ENCODE peak calls at places on chromosomes 11 and 22, in ten cellular contexts. One of them, this sample, is unnamed.
A peak's percentile ranks its signal among the peaks of the same experiment; 100 is the strongest.

GRCh38 chr11:134802116-134802515 is 390.1 kb upstream of the B3GAT1 start:
- DNase-seq in tibial artery: no peak
- DNase-seq in colonic mucosa: no peak
- DNase-seq in Panc1: no peak
- DNase-seq in HCT116: no peak
- DNase-seq in breast epithelium: no peak
- DNase-seq in GM23338: no peak
- DNase-seq in left lung: no peak
- DNase-seq in CD8-positive, alpha-beta T cell: no peak
- DNase-seq in cardiac muscle cell: peak; percentile 65
- DNase-seq in this sample: no peak

GRCh38 chr11:83881428-83881827 is 595.3 kb upstream of the CCDC90B start:
- DNase-seq in colonic mucosa: no peak
- DNase-seq in left lung: no peak
- DNase-seq in GM23338: no peak
- DNase-seq in tibial artery: no peak
- DNase-seq in breast epithelium: no peak
- DNase-seq in CD8-positive, alpha-beta T cell: no peak
- DNase-seq in Panc1: no peak
- DNase-seq in cardiac muscle cell: no peak
- DNase-seq in HCT116: no peak
- DNase-seq in this sample: no peak

GRCh38 chr11:88414385-88414861 is 76.9 kb upstream of the CTSC start:
- DNase-seq in GM23338: no peak
- DNase-seq in HCT116: no peak
- DNase-seq in CD8-positive, alpha-beta T cell: no peak
- DNase-seq in colonic mucosa: peak; percentile 47
- DNase-seq in cardiac muscle cell: peak; percentile 78
- DNase-seq in left lung: no peak
- DNase-seq in tibial artery: no peak
- DNase-seq in Panc1: no peak
- DNase-seq in breast epithelium: no peak
- DNase-seq in this sample: no peak

GRCh38 chr11:108803781-108804180 is 138.9 kb downstream of the DDX10 start:
- DNase-seq in Panc1: no peak
- DNase-seq in tibial artery: no peak
- DNase-seq in CD8-positive, alpha-beta T cell: no peak
- DNase-seq in breast epithelium: no peak
- DNase-seq in cardiac muscle cell: no peak
- DNase-seq in HCT116: no peak
- DNase-seq in GM23338: no peak
- DNase-seq in colonic mucosa: no peak
- DNase-seq in left lung: no peak
- DNase-seq in this sample: no peak

GRCh38 chr11:123063396-123064267 is 1.7 kb upstream of the HSPA8 start:
- DNase-seq in breast epithelium: no peak
- DNase-seq in Panc1: no peak
- DNase-seq in cardiac muscle cell: no peak
- DNase-seq in GM23338: peak; percentile 32
- DNase-seq in tibial artery: no peak
- DNase-seq in CD8-positive, alpha-beta T cell: no peak
- DNase-seq in colonic mucosa: peak; percentile 53
- DNase-seq in HCT116: no peak
- DNase-seq in left lung: no peak
- DNase-seq in this sample: peak; percentile 69

GRCh38 chr11:64186205-64187165 is 514 bp downstream of the STIP1 start:
- DNase-seq in colonic mucosa: peak; percentile 60
- DNase-seq in CD8-positive, alpha-beta T cell: no peak
- DNase-seq in tibial artery: no peak
- DNase-seq in HCT116: no peak
- DNase-seq in Panc1: no peak
- DNase-seq in GM23338: peak; percentile 48
- DNase-seq in breast epithelium: no peak
- DNase-seq in left lung: no peak
- DNase-seq in cardiac muscle cell: peak; percentile 28
- DNase-seq in this sample: no peak

GRCh38 chr11:75352417-75353206 is 1.2 kb upstream of the ARRB1 start:
- DNase-seq in tibial artery: peak; percentile 73
- DNase-seq in left lung: peak; percentile 92
- DNase-seq in colonic mucosa: no peak
- DNase-seq in Panc1: no peak
- DNase-seq in cardiac muscle cell: no peak
- DNase-seq in HCT116: no peak
- DNase-seq in GM23338: no peak
- DNase-seq in breast epithelium: no peak
- DNase-seq in CD8-positive, alpha-beta T cell: no peak
- DNase-seq in this sample: peak; percentile 25

GRCh38 chr11:289706-290620 is 1.0 kb downstream of the PGGHG start:
- DNase-seq in CD8-positive, alpha-beta T cell: no peak
- DNase-seq in HCT116: no peak
- DNase-seq in cardiac muscle cell: no peak
- DNase-seq in colonic mucosa: no peak
- DNase-seq in breast epithelium: peak; percentile 38
- DNase-seq in GM23338: no peak
- DNase-seq in left lung: peak; percentile 78
- DNase-seq in tibial artery: peak; percentile 67
- DNase-seq in Panc1: no peak
- DNase-seq in this sample: no peak

DNA sequence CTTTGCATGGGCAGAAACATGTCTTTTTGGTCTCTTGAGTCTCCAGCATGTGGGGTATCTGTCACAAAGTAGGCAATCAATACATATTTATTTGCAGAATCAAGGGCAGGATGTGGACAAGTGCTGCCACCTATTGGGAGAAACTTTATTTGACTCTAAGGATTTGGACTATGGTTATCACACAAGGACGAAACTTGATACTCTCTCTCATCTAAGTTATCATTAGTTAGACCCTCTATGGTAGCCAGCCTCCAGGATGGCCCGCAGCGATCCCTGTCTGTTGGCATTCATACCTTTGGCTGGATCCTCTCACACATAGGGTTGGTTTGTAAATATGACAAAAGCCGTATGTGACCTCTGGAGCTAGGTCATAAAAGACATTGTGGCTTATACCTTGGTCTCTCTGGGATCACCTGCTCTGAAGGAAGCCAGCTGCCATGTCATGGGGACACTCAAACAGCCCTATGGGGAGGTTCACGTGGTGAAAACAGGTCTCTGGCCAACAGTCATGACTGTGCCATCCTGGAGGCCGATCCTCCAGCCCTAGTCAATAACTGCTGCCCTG is 1.1 kb upstream of the FBXO7 start:
- DNase-seq in tibial artery: no peak
- DNase-seq in CD8-positive, alpha-beta T cell: no peak
- DNase-seq in HCT116: peak; percentile 68
- DNase-seq in Panc1: no peak
- DNase-seq in left lung: no peak
- DNase-seq in colonic mucosa: peak; percentile 38
- DNase-seq in breast epithelium: no peak
- DNase-seq in GM23338: peak; percentile 83
- DNase-seq in cardiac muscle cell: peak; percentile 73
- DNase-seq in this sample: peak; percentile 35
- H3K4me3 ChIP-seq in tibial artery: peak overlapping the region; percentile 85
- H3K4me3 ChIP-seq in CD8-positive, alpha-beta T cell: peak overlapping the region; percentile 83
- H3K4me3 ChIP-seq in HCT116: peak overlapping the region; percentile 79
- H3K4me3 ChIP-seq in Panc1: no peak overlapping the region
- H3K4me3 ChIP-seq in left lung: no peak overlapping the region
- H3K4me3 ChIP-seq in colonic mucosa: peak overlapping the region; percentile 72
- H3K4me3 ChIP-seq in breast epithelium: peak overlapping the region; percentile 89
- H3K4me3 ChIP-seq in GM23338: peak overlapping the region; percentile 65
- H3K4me3 ChIP-seq in cardiac muscle cell: no peak overlapping the region
- H3K4me3 ChIP-seq in this sample: no peak overlapping the region

GRCh38 chr11:69183613-69184012 is 27.9 kb downstream of the SMIM38 start:
- DNase-seq in colonic mucosa: no peak
- DNase-seq in left lung: no peak
- DNase-seq in tibial artery: no peak
- DNase-seq in breast epithelium: no peak
- DNase-seq in CD8-positive, alpha-beta T cell: no peak
- DNase-seq in cardiac muscle cell: no peak
- DNase-seq in GM23338: no peak
- DNase-seq in Panc1: no peak
- DNase-seq in HCT116: no peak
- DNase-seq in this sample: no peak

GRCh38 chr11:69190796-69191536 is 35.2 kb downstream of the SMIM38 start:
- DNase-seq in tibial artery: no peak
- DNase-seq in left lung: no peak
- DNase-seq in cardiac muscle cell: no peak
- DNase-seq in Panc1: no peak
- DNase-seq in CD8-positive, alpha-beta T cell: no peak
- DNase-seq in HCT116: no peak
- DNase-seq in GM23338: no peak
- DNase-seq in colonic mucosa: no peak
- DNase-seq in breast epithelium: no peak
- DNase-seq in this sample: no peak

GRCh38 chr11:69189059-69189458 is 33.3 kb downstream of the SMIM38 start:
- DNase-seq in cardiac muscle cell: no peak
- DNase-seq in left lung: no peak
- DNase-seq in CD8-positive, alpha-beta T cell: no peak
- DNase-seq in colonic mucosa: no peak
- DNase-seq in GM23338: no peak
- DNase-seq in HCT116: no peak
- DNase-seq in Panc1: no peak
- DNase-seq in breast epithelium: no peak
- DNase-seq in tibial artery: no peak
- DNase-seq in this sample: no peak

GRCh38 chr11:69187540-69188065 is 31.9 kb downstream of the SMIM38 start:
- DNase-seq in colonic mucosa: no peak
- DNase-seq in CD8-positive, alpha-beta T cell: no peak
- DNase-seq in breast epithelium: no peak
- DNase-seq in left lung: no peak
- DNase-seq in cardiac muscle cell: no peak
- DNase-seq in tibial artery: no peak
- DNase-seq in HCT116: no peak
- DNase-seq in Panc1: no peak
- DNase-seq in GM23338: no peak
- DNase-seq in this sample: no peak

DNA sequence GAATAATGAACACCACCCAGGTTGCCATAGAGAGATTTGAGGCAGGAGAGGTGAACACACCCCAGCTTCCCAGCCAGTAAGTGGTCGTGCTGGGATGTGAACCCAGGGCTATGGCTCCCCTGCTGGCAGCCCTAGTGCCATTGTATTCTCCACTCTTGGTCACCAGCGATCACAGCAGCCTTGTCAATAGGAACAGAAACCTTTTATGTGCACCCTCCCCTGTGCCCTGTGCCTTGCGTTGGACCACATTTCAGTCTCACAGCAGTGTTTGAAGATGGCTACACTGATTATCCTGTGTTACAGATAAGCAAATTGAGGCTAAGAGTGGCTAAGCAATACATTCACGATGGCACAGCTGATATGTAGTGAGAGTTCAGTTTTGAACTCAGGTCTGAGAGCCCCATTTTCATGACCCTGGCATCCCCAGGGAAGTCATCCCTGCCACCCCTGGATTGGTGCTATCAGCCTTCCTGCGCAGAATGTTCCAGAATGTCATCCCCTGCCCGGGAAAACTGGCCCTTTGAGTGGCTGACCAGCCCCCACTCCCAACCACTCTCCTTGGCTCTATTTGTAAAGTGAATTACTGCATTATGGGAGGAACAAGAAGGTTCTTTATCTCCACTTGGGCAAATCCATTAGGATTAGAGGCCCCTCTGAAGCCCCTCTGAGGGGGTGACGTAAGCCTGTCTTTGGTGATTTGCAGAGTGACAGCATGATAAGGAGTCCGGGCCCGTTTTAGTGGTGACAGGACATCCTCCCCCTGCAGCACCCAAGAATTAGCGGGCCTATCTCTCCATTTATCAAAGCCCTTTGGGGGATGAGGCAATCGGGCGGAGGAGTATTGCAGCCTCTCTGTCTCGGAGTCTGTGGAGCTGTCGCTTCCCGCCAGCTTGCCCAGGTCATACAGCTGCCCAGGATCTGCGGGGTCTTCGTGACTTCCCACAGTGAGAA is 30.9 kb downstream of the SMIM38 start:
- DNase-seq in Panc1: no peak
- DNase-seq in HCT116: no peak
- DNase-seq in tibial artery: no peak
- DNase-seq in breast epithelium: no peak
- DNase-seq in GM23338: no peak
- DNase-seq in cardiac muscle cell: no peak
- DNase-seq in left lung: no peak
- DNase-seq in CD8-positive, alpha-beta T cell: no peak
- DNase-seq in colonic mucosa: no peak
- DNase-seq in this sample: no peak
- H3K4me1 ChIP-seq in Panc1: no peaks in the 10 kb centered on the region
- H3K4me1 ChIP-seq in HCT116: no peaks in the 10 kb centered on the region
- H3K4me1 ChIP-seq in tibial artery: no peaks in the 10 kb centered on the region
- H3K4me1 ChIP-seq in breast epithelium: no peaks in the 10 kb centered on the region
- H3K4me1 ChIP-seq in GM23338: no peaks in the 10 kb centered on the region
- H3K4me1 ChIP-seq in cardiac muscle cell: peaks cover 4% of the 10 kb centered on the region
- H3K4me1 ChIP-seq in left lung: no peaks in the 10 kb centered on the region
- H3K4me1 ChIP-seq in CD8-positive, alpha-beta T cell: no peaks in the 10 kb centered on the region
- H3K4me1 ChIP-seq in colonic mucosa: no peaks in the 10 kb centered on the region
- H3K4me1 ChIP-seq in this sample: peaks cover 5% of the 10 kb centered on the region

DNA sequence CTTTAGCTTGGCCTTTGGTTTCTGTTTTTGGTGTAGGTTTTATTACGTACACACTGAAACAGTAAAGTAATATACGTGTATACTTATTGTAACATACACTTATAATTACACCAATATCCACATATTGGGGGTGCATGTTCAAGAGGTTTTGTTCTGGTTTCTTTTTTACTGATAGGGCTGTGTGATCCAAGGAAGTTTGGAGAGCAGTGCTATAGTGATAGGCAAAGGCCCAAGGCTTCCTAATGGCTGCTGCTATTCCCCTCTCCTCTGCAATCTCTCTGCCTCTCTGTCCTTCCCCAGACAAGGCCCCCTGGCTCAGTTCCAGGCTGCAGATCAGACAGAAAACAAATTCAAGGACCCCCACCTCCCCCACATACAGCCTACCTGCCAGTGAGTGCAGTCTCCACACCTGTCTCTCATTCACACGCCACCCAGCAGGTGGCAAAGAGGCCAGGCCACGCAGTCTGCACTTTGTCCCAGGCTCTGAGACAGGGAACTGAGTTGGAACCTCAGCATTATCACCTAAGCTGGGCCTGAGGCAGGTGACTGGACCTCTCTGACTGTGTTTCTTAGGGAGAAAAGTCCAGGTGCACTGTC is 15.1 kb downstream of the TMEM184B start:
- DNase-seq in CD8-positive, alpha-beta T cell: no peak
- DNase-seq in breast epithelium: no peak
- DNase-seq in colonic mucosa: peak; percentile 76
- DNase-seq in left lung: no peak
- DNase-seq in tibial artery: no peak
- DNase-seq in Panc1: no peak
- DNase-seq in GM23338: peak; percentile 45
- DNase-seq in HCT116: no peak
- DNase-seq in cardiac muscle cell: peak; percentile 38
- DNase-seq in this sample: peak; percentile 66
- TF ChIP-seq CTCF in CD8-positive, alpha-beta T cell: no peak
- TF ChIP-seq CTCF in breast epithelium: no peak
- TF ChIP-seq CTCF in colonic mucosa: no peak
- TF ChIP-seq CTCF in left lung: no peak
- TF ChIP-seq CTCF in tibial artery: no peak
- TF ChIP-seq CTCF in Panc1: no peak
- TF ChIP-seq CTCF in GM23338: no peak
- TF ChIP-seq CTCF in HCT116: no peak
- TF ChIP-seq CTCF in cardiac muscle cell: no peak
- TF ChIP-seq CTCF in this sample: no peak

DNA sequence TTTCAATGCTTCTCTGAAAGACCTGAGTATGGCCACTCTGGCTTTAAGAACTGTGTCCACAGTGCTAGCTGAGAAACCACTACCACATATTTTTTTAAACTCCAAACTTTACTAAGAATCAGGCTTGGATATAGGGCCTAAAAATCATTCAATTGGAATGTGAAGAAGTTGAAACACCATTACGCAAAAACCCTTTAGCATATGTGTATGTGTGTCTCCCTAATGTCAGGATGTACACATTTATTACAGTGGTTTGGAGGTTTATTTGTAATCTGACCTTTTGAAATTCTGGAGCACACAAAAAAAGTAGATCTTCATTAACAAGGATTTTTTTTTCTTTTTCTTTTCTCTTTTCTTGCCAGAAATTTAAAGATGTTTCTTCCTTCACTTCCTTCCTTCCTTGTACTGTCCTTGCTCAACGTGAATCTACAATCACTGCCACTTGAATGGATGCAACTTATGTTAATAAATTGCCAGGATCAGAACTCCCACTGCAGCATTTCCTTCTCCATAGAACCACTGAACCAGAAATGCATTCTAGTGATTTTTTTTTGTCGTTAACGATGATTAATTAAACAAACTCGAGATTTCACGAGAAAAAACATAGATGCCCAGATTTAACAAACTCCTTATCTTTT is 3.1 kb upstream of the ADM start:
- DNase-seq in tibial artery: no peak
- DNase-seq in left lung: no peak
- DNase-seq in HCT116: no peak
- DNase-seq in cardiac muscle cell: no peak
- DNase-seq in breast epithelium: no peak
- DNase-seq in GM23338: no peak
- DNase-seq in Panc1: no peak
- DNase-seq in CD8-positive, alpha-beta T cell: no peak
- DNase-seq in colonic mucosa: no peak
- DNase-seq in this sample: no peak
- H3K4me3 ChIP-seq in tibial artery: no peak overlapping the region
- H3K4me3 ChIP-seq in left lung: no peak overlapping the region
- H3K4me3 ChIP-seq in HCT116: peak overlapping the region; percentile 85
- H3K4me3 ChIP-seq in cardiac muscle cell: peak overlapping the region; percentile 68
- H3K4me3 ChIP-seq in breast epithelium: peak overlapping the region; percentile 70
- H3K4me3 ChIP-seq in GM23338: peak overlapping the region; percentile 92
- H3K4me3 ChIP-seq in Panc1: peak overlapping the region; percentile 64
- H3K4me3 ChIP-seq in CD8-positive, alpha-beta T cell: no peak overlapping the region
- H3K4me3 ChIP-seq in colonic mucosa: peak overlapping the region; percentile 78
- H3K4me3 ChIP-seq in this sample: no peak overlapping the region